ENCODE peak calls at places on chromosome 7, in seven cellular contexts. A, V, K, E, M, B and W are unnamed samples.

GRCh38 chr7:44087914-44088838 is 5.8 kb upstream of the POLM start:
- DNase-seq in A (peak), V (peak), K (no peak), E (no peak), M (peak), B (no peak), W (no peak)

GRCh38 chr7:8322667-8323066 is 60.7 kb upstream of the ICA1 start:
- DNase-seq in A (no peak), V (no peak), K (no peak), E (no peak), M (no peak), B (no peak), W (no peak)

GRCh38 chr7:44846816-44847508 is 925 bp downstream of the H2AZ2 start:
- DNase-seq in A (no peak), V (no peak), K (no peak), E (no peak), M (no peak), B (no peak), W (no peak)

GRCh38 chr7:51064688-51065087 is 251.9 kb downstream of the COBL start:
- DNase-seq in A (no peak), V (no peak), K (no peak), E (no peak), M (no peak), B (no peak), W (no peak)

GRCh38 chr7:97418312-97418711 is 300.8 kb downstream of the SDHAF3 start:
- DNase-seq in A (no peak), V (no peak), K (no peak), E (peak), M (no peak), B (no peak), W (no peak)

GRCh38 chr7:490461-491291 is 29.0 kb downstream of the PDGFA start:
- DNase-seq in A (no peak), V (no peak), K (peak), E (no peak), M (no peak), B (no peak), W (no peak)

GRCh38 chr7:155618708-155619633 is 25.5 kb upstream of the RBM33 start:
- DNase-seq in A (peak), V (peak), K (no peak), E (no peak), M (peak), B (no peak), W (peak)

GRCh38 chr7:5610500-5611186 is 170.8 kb downstream of the RNF216 start:
- DNase-seq in A (no peak), V (no peak), K (no peak), E (no peak), M (no peak), B (no peak), W (no peak)

GRCh38 chr7:36707922-36708321 is 16.4 kb downstream of the AOAH start:
- DNase-seq in A (no peak), V (no peak), K (no peak), E (no peak), M (no peak), B (no peak), W (no peak)

GRCh38 chr7:76069238-76069638 is 21.3 kb downstream of the MDH2 start:
- DNase-seq in A (peak), V (peak), K (peak), E (peak), M (no peak), B (no peak), W (no peak)
- TF ChIP-seq CTCF in A (peak), V (peak), K (no peak), E (peak), M (no peak), B (no peak), W (no peak)

DNA sequence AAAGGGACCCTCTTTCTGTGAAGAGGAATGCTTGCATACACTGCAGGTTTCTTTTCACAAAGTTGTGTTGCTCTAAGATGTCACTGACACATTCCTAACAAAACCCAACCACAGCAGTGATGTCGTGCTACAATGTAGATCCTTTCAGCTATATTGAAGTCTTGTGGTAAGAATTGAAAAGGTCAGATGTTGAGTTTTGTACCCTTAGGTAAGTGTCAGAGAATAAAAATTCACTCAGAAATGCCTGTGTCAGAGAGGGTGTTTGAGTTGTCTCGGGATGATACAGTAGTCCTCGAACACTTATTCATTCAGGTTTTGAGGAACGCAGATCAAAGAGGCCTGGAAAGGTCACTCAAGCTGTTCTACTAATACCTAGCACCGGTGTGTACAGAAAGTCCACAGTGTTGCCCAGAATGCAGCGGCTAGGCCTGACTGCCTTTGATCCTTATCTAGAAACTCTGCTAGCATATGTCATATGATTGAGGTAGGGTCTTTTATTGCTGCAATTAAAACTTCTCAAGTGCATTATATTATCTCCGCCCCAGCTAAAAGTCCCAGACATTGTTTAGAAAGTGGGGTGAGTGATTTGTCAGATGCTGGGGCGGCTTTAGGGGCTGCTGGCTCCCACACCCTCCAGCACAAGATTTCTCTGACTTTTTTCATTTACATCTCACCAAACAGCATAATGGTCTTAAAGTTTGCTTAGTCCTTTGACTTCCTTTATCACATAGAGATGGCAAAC is 26.0 kb downstream of the RNF32 start:
- DNase-seq in A (no peak), V (no peak), K (no peak), E (no peak), M (no peak), B (no peak), W (no peak)
- TF ChIP-seq CTCF in A (no peak), V (no peak), K (no peak), E (no peak), M (no peak), B (no peak), W (no peak)

DNA sequence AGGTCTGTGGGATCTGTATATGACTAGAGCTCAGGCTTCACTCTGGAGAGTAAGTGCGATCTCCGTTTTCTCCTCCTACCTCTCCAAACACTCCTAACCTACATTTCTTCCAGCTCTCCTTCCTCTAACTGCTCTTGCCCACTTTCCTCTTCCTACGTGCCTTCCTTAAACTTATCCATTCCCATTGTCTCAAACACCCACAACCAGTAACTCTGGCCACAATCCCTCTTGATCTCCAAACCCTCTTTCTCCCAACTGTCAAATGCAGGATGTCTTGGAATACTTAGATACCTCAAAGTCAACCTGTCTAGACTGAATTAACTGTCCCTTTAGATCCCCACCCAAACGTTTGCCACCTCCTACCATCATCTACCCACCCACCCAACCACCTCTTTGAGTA is 213.7 kb upstream of the KMT2E start:
- DNase-seq in A (no peak), V (no peak), K (no peak), E (no peak), M (no peak), B (no peak), W (no peak)
- TF ChIP-seq CTCF in A (no peak), V (no peak), K (no peak), E (no peak), M (no peak), B (no peak), W (no peak)

GRCh38 chr7:78095549-78095948 is 297.0 kb downstream of the PHTF2 start:
- DNase-seq in A (peak), V (peak), K (no peak), E (no peak), M (no peak), B (no peak), W (no peak)
- TF ChIP-seq CTCF in A (peak), V (no peak), K (no peak), E (no peak), M (no peak), B (no peak), W (no peak)

DNA sequence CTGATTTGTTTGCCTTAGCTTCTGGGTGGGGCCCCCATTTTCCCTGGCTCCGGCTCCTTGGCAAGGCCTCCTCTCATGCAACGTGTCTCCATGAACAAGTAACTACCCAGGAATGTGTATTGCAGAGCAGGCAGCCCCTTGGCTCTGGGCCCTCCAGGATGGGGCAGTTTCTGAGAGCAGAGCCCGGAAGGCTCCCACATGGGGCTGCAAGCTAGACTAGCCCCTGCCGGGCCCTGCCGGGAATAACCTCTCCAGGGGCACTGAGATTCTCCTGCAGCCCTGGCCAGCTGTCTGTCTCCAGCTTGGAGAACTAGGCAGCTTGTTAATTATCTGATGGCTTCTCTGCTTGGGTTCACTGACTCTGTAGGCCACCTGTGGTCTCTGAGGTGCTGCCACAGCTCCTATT is 184.0 kb upstream of the INHBA start:
- DNase-seq in A (peak), V (peak), K (no peak), E (no peak), M (no peak), B (no peak), W (no peak)
- TF ChIP-seq CTCF in A (peak), V (peak), K (no peak), E (no peak), M (no peak), B (no peak), W (no peak)

DNA sequence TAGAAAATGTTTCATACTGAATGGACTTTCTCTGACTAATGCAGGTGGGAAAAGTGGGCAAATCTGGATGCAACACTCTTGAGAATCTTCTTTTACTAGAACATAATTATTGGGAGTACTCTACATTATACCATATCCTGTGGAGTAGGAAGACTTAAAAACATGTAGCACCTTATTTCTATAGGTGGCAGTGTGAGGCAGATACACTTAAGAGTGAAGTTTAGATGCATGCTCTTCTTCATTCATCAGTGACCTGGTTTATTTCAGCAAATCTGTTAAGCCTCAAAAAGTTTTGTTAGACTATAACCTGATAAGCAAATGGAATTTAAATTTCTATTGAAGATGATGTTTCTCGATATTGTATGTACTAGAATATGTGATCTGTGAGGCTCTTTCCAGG is 1087.1 kb upstream of the LRRN3 start:
- DNase-seq in A (no peak), V (no peak), K (no peak), E (no peak), M (no peak), B (no peak), W (no peak)
- TF ChIP-seq CTCF in A (no peak), V (no peak), K (no peak), E (no peak), M (no peak), B (no peak), W (no peak)

GRCh38 chr7:158760936-158761335 is 56.3 kb upstream of the NCAPG2 start:
- DNase-seq in A (no peak), V (no peak), K (no peak), E (peak), M (no peak), B (no peak), W (no peak)
- TF ChIP-seq CTCF in A (peak), V (peak), K (no peak), E (peak), M (no peak), B (peak), W (no peak)

GRCh38 chr7:105876964-105877601 is 684 bp upstream of the ATXN7L1 start:
- DNase-seq in A (peak), V (peak), K (peak), E (peak), M (peak), B (peak), W (peak)
- TF ChIP-seq CTCF in A (no peak), V (peak), K (no peak), E (no peak), M (no peak), B (no peak), W (no peak)

GRCh38 chr7:111821076-111821475 is 258.8 kb upstream of the IMMP2L start:
- DNase-seq in A (no peak), V (no peak), K (no peak), E (no peak), M (no peak), B (no peak), W (no peak)
- TF ChIP-seq CTCF in A (no peak), V (no peak), K (no peak), E (no peak), M (no peak), B (no peak), W (no peak)